ENCODE peak calls at places on chromosomes 4 and X, in five cellular contexts. One of them, this sample, is unnamed.

GRCh38 chr4:134935320-134935719 is 733.7 kb upstream of the PABPC4L start:
- DNase-seq in astrocyte of the spinal cord: no peak
- DNase-seq in fibroblast of lung: peak; percentile 1
- DNase-seq in fibroblast of the aortic adventitia: no peak
- DNase-seq in GM23338: peak; percentile 68
- DNase-seq in this sample: no peak

GRCh38 chr4:126047114-126047513 is 732.4 kb downstream of the FAT4 start:
- DNase-seq in astrocyte of the spinal cord: no peak
- DNase-seq in fibroblast of lung: no peak
- DNase-seq in fibroblast of the aortic adventitia: no peak
- DNase-seq in GM23338: no peak
- DNase-seq in this sample: no peak

GRCh38 chr4:106039796-106040195 is 144.5 kb downstream of the NPNT start:
- DNase-seq in astrocyte of the spinal cord: no peak
- DNase-seq in fibroblast of lung: peak; percentile 60
- DNase-seq in fibroblast of the aortic adventitia: no peak
- DNase-seq in GM23338: no peak
- DNase-seq in this sample: peak; percentile 28

GRCh38 chrX:68196939-68197791 is 236.1 kb downstream of the OPHN1 start:
- DNase-seq in astrocyte of the spinal cord: peak; percentile 54
- DNase-seq in fibroblast of lung: peak; percentile 50
- DNase-seq in fibroblast of the aortic adventitia: peak; percentile 64
- DNase-seq in GM23338: peak; percentile 72
- DNase-seq in this sample: peak; percentile 53

GRCh38 chr4:37453004-37453360 is 208.4 kb downstream of the NWD2 start:
- DNase-seq in astrocyte of the spinal cord: peak; percentile 70
- DNase-seq in fibroblast of lung: peak; percentile 53
- DNase-seq in fibroblast of the aortic adventitia: peak; percentile 65
- DNase-seq in GM23338: peak; percentile 89
- DNase-seq in this sample: peak; percentile 67

GRCh38 chr4:158754385-158755180 is 14.2 kb upstream of the FNIP2 start:
- DNase-seq in astrocyte of the spinal cord: peak; percentile 18
- DNase-seq in fibroblast of lung: no peak
- DNase-seq in fibroblast of the aortic adventitia: peak; percentile 56
- DNase-seq in GM23338: no peak
- DNase-seq in this sample: no peak

GRCh38 chr4:183469327-183469726 is 24.9 kb downstream of the CDKN2AIP start:
- DNase-seq in astrocyte of the spinal cord: no peak
- DNase-seq in fibroblast of lung: no peak
- DNase-seq in fibroblast of the aortic adventitia: no peak
- DNase-seq in GM23338: no peak
- DNase-seq in this sample: peak; percentile 14

GRCh38 chr4:122759639-122760310 is 27.3 kb downstream of the BBS12 start:
- DNase-seq in astrocyte of the spinal cord: peak; percentile 32
- DNase-seq in fibroblast of lung: peak; percentile 58
- DNase-seq in fibroblast of the aortic adventitia: peak; percentile 59
- DNase-seq in GM23338: peak; percentile 50
- DNase-seq in this sample: peak; percentile 40

GRCh38 chrX:123084797-123085196 is 99.3 kb upstream of the GRIA3 start:
- DNase-seq in astrocyte of the spinal cord: peak; percentile 70
- DNase-seq in fibroblast of lung: no peak
- DNase-seq in fibroblast of the aortic adventitia: peak; percentile 41
- DNase-seq in GM23338: no peak
- DNase-seq in this sample: peak; percentile 94

GRCh38 chr4:151901631-151902030 is 140.8 kb upstream of the GATB start:
- DNase-seq in astrocyte of the spinal cord: no peak
- DNase-seq in fibroblast of lung: no peak
- DNase-seq in fibroblast of the aortic adventitia: no peak
- DNase-seq in GM23338: no peak
- DNase-seq in this sample: no peak

GRCh38 chrX:15350329-15350996 is 15.1 kb upstream of the PIGA start:
- DNase-seq in astrocyte of the spinal cord: no peak
- DNase-seq in fibroblast of lung: no peak
- DNase-seq in fibroblast of the aortic adventitia: no peak
- DNase-seq in GM23338: peak; percentile 18
- DNase-seq in this sample: no peak

GRCh38 chrX:112473654-112474053 is 206.1 kb downstream of the LHFPL1 start:
- DNase-seq in astrocyte of the spinal cord: no peak
- DNase-seq in fibroblast of lung: no peak
- DNase-seq in fibroblast of the aortic adventitia: no peak
- DNase-seq in GM23338: peak; percentile 2
- DNase-seq in this sample: no peak

GRCh38 chr4:176385601-176386000 is 65.8 kb downstream of the SPCS3 start:
- DNase-seq in astrocyte of the spinal cord: no peak
- DNase-seq in fibroblast of lung: no peak
- DNase-seq in fibroblast of the aortic adventitia: no peak
- DNase-seq in GM23338: no peak
- DNase-seq in this sample: no peak

GRCh38 chr4:54941994-54942552 is 183.3 kb downstream of the KDR start:
- DNase-seq in astrocyte of the spinal cord: no peak
- DNase-seq in fibroblast of lung: no peak
- DNase-seq in fibroblast of the aortic adventitia: no peak
- DNase-seq in GM23338: no peak
- DNase-seq in this sample: no peak

GRCh38 chrX:78945186-78945912 is at the start of gene P2RY10:
- DNase-seq in astrocyte of the spinal cord: no peak
- DNase-seq in fibroblast of lung: no peak
- DNase-seq in fibroblast of the aortic adventitia: no peak
- DNase-seq in GM23338: no peak
- DNase-seq in this sample: no peak

GRCh38 chr4:86414686-86415085 is 54.8 kb upstream of the MAPK10 start:
- DNase-seq in astrocyte of the spinal cord: peak; percentile 18
- DNase-seq in fibroblast of lung: no peak
- DNase-seq in fibroblast of the aortic adventitia: no peak
- DNase-seq in GM23338: no peak
- DNase-seq in this sample: no peak

GRCh38 chr4:152590179-152591031 is 54.5 kb upstream of the FBXW7 start:
- DNase-seq in astrocyte of the spinal cord: peak; percentile 90
- DNase-seq in fibroblast of lung: peak; percentile 99
- DNase-seq in fibroblast of the aortic adventitia: peak; percentile 92
- DNase-seq in GM23338: no peak
- DNase-seq in this sample: peak; percentile 99

GRCh38 chr4:95838192-95838591 is 1.7 kb upstream of the PDHA2 start:
- DNase-seq in astrocyte of the spinal cord: no peak
- DNase-seq in fibroblast of lung: no peak
- DNase-seq in fibroblast of the aortic adventitia: no peak
- DNase-seq in GM23338: peak; percentile 38
- DNase-seq in this sample: no peak

GRCh38 chrX:103197721-103198306 is 17.1 kb upstream of the BEX4 start:
- DNase-seq in astrocyte of the spinal cord: peak; percentile 19
- DNase-seq in fibroblast of lung: peak; percentile 58
- DNase-seq in fibroblast of the aortic adventitia: peak; percentile 63
- DNase-seq in GM23338: no peak
- DNase-seq in this sample: peak; percentile 92

GRCh38 chr4:66482186-66482585 is 811.9 kb upstream of the EPHA5 start:
- DNase-seq in astrocyte of the spinal cord: no peak
- DNase-seq in fibroblast of lung: no peak
- DNase-seq in fibroblast of the aortic adventitia: no peak
- DNase-seq in GM23338: no peak
- DNase-seq in this sample: no peak

GRCh38 chrX:40845331-40845911 is 110.1 kb upstream of the MED14 start:
- DNase-seq in astrocyte of the spinal cord: peak; percentile 94
- DNase-seq in fibroblast of lung: peak; percentile 93
- DNase-seq in fibroblast of the aortic adventitia: peak; percentile 93
- DNase-seq in GM23338: peak; percentile 85
- DNase-seq in this sample: peak; percentile 91

GRCh38 chr4:40059362-40059761 is 2.7 kb downstream of the N4BP2 start:
- DNase-seq in astrocyte of the spinal cord: no peak
- DNase-seq in fibroblast of lung: no peak
- DNase-seq in fibroblast of the aortic adventitia: no peak
- DNase-seq in GM23338: peak; percentile 11
- DNase-seq in this sample: no peak

GRCh38 chr4:70945046-70945445 is 42.9 kb downstream of the MOB1B start:
- DNase-seq in astrocyte of the spinal cord: no peak
- DNase-seq in fibroblast of lung: peak; percentile 16
- DNase-seq in fibroblast of the aortic adventitia: no peak
- DNase-seq in GM23338: no peak
- DNase-seq in this sample: no peak

GRCh38 chr4:77047037-77047436 is 28.8 kb downstream of the CCNI start:
- DNase-seq in astrocyte of the spinal cord: peak; percentile 48
- DNase-seq in fibroblast of lung: peak; percentile 54
- DNase-seq in fibroblast of the aortic adventitia: peak; percentile 37
- DNase-seq in GM23338: peak; percentile 21
- DNase-seq in this sample: peak; percentile 47

GRCh38 chr4:108336076-108336475 is 167.3 kb upstream of the LEF1 start:
- DNase-seq in astrocyte of the spinal cord: peak; percentile 62
- DNase-seq in fibroblast of lung: no peak
- DNase-seq in fibroblast of the aortic adventitia: no peak
- DNase-seq in GM23338: no peak
- DNase-seq in this sample: peak; percentile 20

GRCh38 chrX:40632199-40632598 is 9.0 kb downstream of the MPC1L start:
- DNase-seq in astrocyte of the spinal cord: no peak
- DNase-seq in fibroblast of lung: no peak
- DNase-seq in fibroblast of the aortic adventitia: no peak
- DNase-seq in GM23338: no peak
- DNase-seq in this sample: no peak

GRCh38 chrX:149871940-149872339 is 9.0 kb upstream of the MAGEA8 start:
- DNase-seq in astrocyte of the spinal cord: no peak
- DNase-seq in fibroblast of lung: no peak
- DNase-seq in fibroblast of the aortic adventitia: no peak
- DNase-seq in GM23338: peak; percentile 55
- DNase-seq in this sample: peak; percentile 0

GRCh38 chrX:17689971-17690409 is 47.3 kb upstream of the SCML1 start:
- DNase-seq in astrocyte of the spinal cord: peak; percentile 77
- DNase-seq in fibroblast of lung: peak; percentile 75
- DNase-seq in fibroblast of the aortic adventitia: peak; percentile 81
- DNase-seq in GM23338: peak; percentile 64
- DNase-seq in this sample: peak; percentile 73

GRCh38 chr4:70892086-70892769 is 9.9 kb upstream of the MOB1B start:
- DNase-seq in astrocyte of the spinal cord: no peak
- DNase-seq in fibroblast of lung: peak; percentile 5
- DNase-seq in fibroblast of the aortic adventitia: no peak
- DNase-seq in GM23338: no peak
- DNase-seq in this sample: no peak

GRCh38 chr4:166143227-166143626 is 270.2 kb downstream of the TLL1 start:
- DNase-seq in astrocyte of the spinal cord: peak; percentile 42
- DNase-seq in fibroblast of lung: no peak
- DNase-seq in fibroblast of the aortic adventitia: no peak
- DNase-seq in GM23338: no peak
- DNase-seq in this sample: peak; percentile 11

GRCh38 chr4:41542526-41543270 is 4.7 kb downstream of the LIMCH1 start:
- DNase-seq in astrocyte of the spinal cord: no peak
- DNase-seq in fibroblast of lung: no peak
- DNase-seq in fibroblast of the aortic adventitia: no peak
- DNase-seq in GM23338: no peak
- DNase-seq in this sample: no peak

GRCh38 chr4:113899260-113900177 is 79.9 kb downstream of the ARSJ start:
- DNase-seq in astrocyte of the spinal cord: no peak
- DNase-seq in fibroblast of lung: no peak
- DNase-seq in fibroblast of the aortic adventitia: no peak
- DNase-seq in GM23338: no peak
- DNase-seq in this sample: no peak

DNA sequence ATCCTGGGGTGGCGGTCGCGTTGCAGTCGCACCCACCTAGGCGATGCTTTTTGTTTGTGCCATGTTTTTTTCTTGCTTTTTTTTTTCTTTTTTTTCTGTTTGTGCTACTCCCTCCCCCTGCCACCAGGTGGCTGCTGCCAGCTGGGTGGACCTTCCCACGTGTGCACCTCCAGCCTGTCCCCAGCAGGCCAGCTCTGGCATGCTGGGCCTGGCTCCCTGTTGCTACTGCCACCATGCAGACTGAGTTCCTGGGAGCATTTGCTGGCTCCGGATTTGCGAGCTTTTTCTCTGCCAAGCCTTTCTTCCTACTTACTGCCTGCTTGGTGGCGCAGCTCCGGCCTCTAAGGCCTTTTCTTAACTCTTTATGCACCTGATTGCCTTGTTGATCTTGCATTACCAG is 161.2 kb upstream of the WDFY3 start:
- DNase-seq in astrocyte of the spinal cord: peak; percentile 22
- DNase-seq in fibroblast of lung: peak; percentile 17
- DNase-seq in fibroblast of the aortic adventitia: no peak
- DNase-seq in GM23338: peak; percentile 81
- DNase-seq in this sample: peak; percentile 50
- TF ChIP-seq CTCF in astrocyte of the spinal cord: peak; percentile 81
- TF ChIP-seq CTCF in fibroblast of lung: peak; percentile 44
- TF ChIP-seq CTCF in fibroblast of the aortic adventitia: peak; percentile 50
- TF ChIP-seq CTCF in GM23338: peak; percentile 65
- TF ChIP-seq CTCF in this sample: peak; percentile 62

DNA sequence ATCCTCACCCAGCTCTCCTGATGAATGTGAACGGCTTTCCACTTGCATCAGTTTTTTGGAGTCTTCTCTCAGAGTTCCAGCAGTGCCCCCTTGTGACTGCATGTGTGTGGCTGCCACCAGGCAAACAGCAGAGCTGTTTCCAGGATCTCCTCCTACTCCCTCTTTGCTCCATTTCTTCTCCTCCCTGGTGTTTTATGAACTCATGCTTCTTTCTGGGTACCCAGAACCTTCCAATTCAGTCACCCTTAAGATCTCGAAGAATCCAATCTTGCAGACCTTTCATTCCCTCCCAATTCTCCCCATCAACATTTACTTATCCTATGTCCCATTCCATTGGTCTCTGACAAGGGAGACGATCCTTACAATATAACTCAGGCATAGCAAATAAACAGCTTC is 6.8 kb upstream of the TCEANC start:
- DNase-seq in astrocyte of the spinal cord: peak; percentile 57
- DNase-seq in fibroblast of lung: peak; percentile 75
- DNase-seq in fibroblast of the aortic adventitia: peak; percentile 81
- DNase-seq in GM23338: peak; percentile 76
- DNase-seq in this sample: peak; percentile 69
- TF ChIP-seq CTCF in astrocyte of the spinal cord: peak; percentile 74
- TF ChIP-seq CTCF in fibroblast of lung: peak; percentile 70
- TF ChIP-seq CTCF in fibroblast of the aortic adventitia: peak; percentile 86
- TF ChIP-seq CTCF in GM23338: peak; percentile 81
- TF ChIP-seq CTCF in this sample: peak; percentile 80

DNA sequence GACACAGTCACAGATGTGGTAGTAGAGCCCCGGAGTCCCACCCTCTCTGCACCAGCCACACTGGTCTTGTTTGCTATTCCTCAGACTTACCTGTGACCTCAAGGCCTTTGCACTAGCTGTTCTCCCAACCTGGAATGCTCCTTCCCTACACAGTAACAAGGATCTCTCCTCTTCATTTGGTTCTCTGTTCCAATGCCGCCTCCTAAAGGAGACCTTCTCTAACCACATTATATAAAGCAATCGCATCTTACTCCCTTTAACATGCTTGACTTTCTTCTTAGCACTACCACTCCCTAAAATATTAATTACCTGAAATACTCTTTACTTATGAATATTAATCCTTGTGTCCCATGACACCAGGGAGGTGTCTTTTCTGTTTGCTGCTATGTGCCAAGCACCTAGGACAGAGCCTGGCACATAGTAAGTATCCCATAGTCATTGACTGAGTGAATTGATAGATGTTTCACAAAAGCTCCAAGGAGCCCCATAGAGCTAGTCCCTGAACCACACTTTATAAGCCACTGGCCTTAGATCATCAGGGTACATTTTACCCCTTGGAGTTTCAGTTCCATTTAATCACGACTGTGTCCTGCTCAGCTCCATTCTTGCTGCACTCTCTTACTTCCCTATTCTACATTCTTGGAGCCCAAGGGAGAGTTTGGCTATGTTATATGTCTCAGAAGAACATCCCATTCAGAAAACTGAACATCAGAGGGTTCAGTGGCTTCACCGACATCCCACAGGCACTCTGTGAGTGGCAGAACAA is 312.7 kb downstream of the RAB28 start:
- DNase-seq in astrocyte of the spinal cord: no peak
- DNase-seq in fibroblast of lung: no peak
- DNase-seq in fibroblast of the aortic adventitia: no peak
- DNase-seq in GM23338: peak; percentile 7
- DNase-seq in this sample: no peak
- TF ChIP-seq CTCF in astrocyte of the spinal cord: no peak
- TF ChIP-seq CTCF in fibroblast of lung: no peak
- TF ChIP-seq CTCF in fibroblast of the aortic adventitia: no peak
- TF ChIP-seq CTCF in GM23338: peak; percentile 49
- TF ChIP-seq CTCF in this sample: no peak

GRCh38 chr4:31016322-31017061 is 296.3 kb downstream of the PCDH7 start:
- DNase-seq in astrocyte of the spinal cord: no peak
- DNase-seq in fibroblast of lung: no peak
- DNase-seq in fibroblast of the aortic adventitia: no peak
- DNase-seq in GM23338: peak; percentile 58
- DNase-seq in this sample: no peak
- TF ChIP-seq CTCF in astrocyte of the spinal cord: no peak
- TF ChIP-seq CTCF in fibroblast of lung: no peak
- TF ChIP-seq CTCF in fibroblast of the aortic adventitia: no peak
- TF ChIP-seq CTCF in GM23338: peak; percentile 81
- TF ChIP-seq CTCF in this sample: no peak

This sample was measured in fibroblast of mammary gland.